ENCODE peak calls at places on chromosomes 6 and 20, in six cellular contexts. One of them, this sample, is unnamed.

GRCh38 chr20:63215101-63216040 is 560 bp downstream of the YTHDF1 start:
- DNase-seq in cardiac muscle cell: peak; percentile 44
- DNase-seq in PC-3: peak; percentile 53
- DNase-seq in GM23338: peak; percentile 78
- DNase-seq in Panc1: no peak
- DNase-seq in colonic mucosa: peak; percentile 45
- DNase-seq in this sample: no peak

GRCh38 chr20:18431206-18431605 is 35.6 kb downstream of the DZANK1 start:
- DNase-seq in PC-3: no peak
- DNase-seq in cardiac muscle cell: peak; percentile 81
- DNase-seq in GM23338: no peak
- DNase-seq in colonic mucosa: no peak
- DNase-seq in Panc1: no peak
- DNase-seq in this sample: no peak

GRCh38 chr20:62583424-62583920 is 58.8 kb upstream of the SLCO4A1 start:
- DNase-seq in colonic mucosa: no peak
- DNase-seq in GM23338: peak; percentile 52
- DNase-seq in cardiac muscle cell: no peak
- DNase-seq in PC-3: peak; percentile 19
- DNase-seq in Panc1: no peak
- DNase-seq in this sample: no peak

GRCh38 chr6:138219901-138220300 is 1.6 kb upstream of the PBOV1 start:
- DNase-seq in PC-3: no peak
- DNase-seq in cardiac muscle cell: no peak
- DNase-seq in Panc1: no peak
- DNase-seq in GM23338: no peak
- DNase-seq in colonic mucosa: no peak
- DNase-seq in this sample: no peak

GRCh38 chr6:112041535-112041934 is 12.4 kb upstream of the CCN6 start:
- DNase-seq in GM23338: peak; percentile 34
- DNase-seq in PC-3: no peak
- DNase-seq in cardiac muscle cell: no peak
- DNase-seq in colonic mucosa: no peak
- DNase-seq in Panc1: no peak
- DNase-seq in this sample: no peak

GRCh38 chr6:132511159-132511835 is 1.6 kb downstream of the STX7 start:
- DNase-seq in GM23338: no peak
- DNase-seq in cardiac muscle cell: no peak
- DNase-seq in PC-3: no peak
- DNase-seq in colonic mucosa: peak; percentile 32
- DNase-seq in Panc1: no peak
- DNase-seq in this sample: no peak

GRCh38 chr20:49276895-49277785 is 717 bp downstream of the ZNFX1 start:
- DNase-seq in cardiac muscle cell: no peak
- DNase-seq in GM23338: peak; percentile 35
- DNase-seq in Panc1: no peak
- DNase-seq in PC-3: peak; percentile 22
- DNase-seq in colonic mucosa: peak; percentile 50
- DNase-seq in this sample: peak; percentile 82

GRCh38 chr6:138403324-138403800 is 661 bp upstream of the HEBP2 start:
- DNase-seq in cardiac muscle cell: peak; percentile 37
- DNase-seq in Panc1: no peak
- DNase-seq in colonic mucosa: peak; percentile 41
- DNase-seq in GM23338: no peak
- DNase-seq in PC-3: no peak
- DNase-seq in this sample: no peak

GRCh38 chr20:51171141-51171540 is 148.2 kb upstream of the KCNG1 start:
- DNase-seq in GM23338: no peak
- DNase-seq in cardiac muscle cell: no peak
- DNase-seq in PC-3: no peak
- DNase-seq in Panc1: no peak
- DNase-seq in colonic mucosa: no peak
- DNase-seq in this sample: no peak

GRCh38 chr6:579339-579738 is 77.6 kb downstream of the HUS1B start:
- DNase-seq in Panc1: no peak
- DNase-seq in PC-3: peak; percentile 37
- DNase-seq in GM23338: no peak
- DNase-seq in colonic mucosa: no peak
- DNase-seq in cardiac muscle cell: peak; percentile 21
- DNase-seq in this sample: no peak

GRCh38 chr20:51529027-51529749 is 13.3 kb downstream of the NFATC2 start:
- DNase-seq in cardiac muscle cell: peak; percentile 50
- DNase-seq in PC-3: no peak
- DNase-seq in colonic mucosa: no peak
- DNase-seq in Panc1: no peak
- DNase-seq in GM23338: no peak
- DNase-seq in this sample: no peak

GRCh38 chr20:19252670-19253120 is 40.3 kb downstream of the SLC24A3 start:
- DNase-seq in GM23338: no peak
- DNase-seq in cardiac muscle cell: no peak
- DNase-seq in Panc1: no peak
- DNase-seq in PC-3: no peak
- DNase-seq in colonic mucosa: peak; percentile 35
- DNase-seq in this sample: no peak

GRCh38 chr20:39849664-39850063 is 839.4 kb downstream of the MAFB start:
- DNase-seq in cardiac muscle cell: peak; percentile 54
- DNase-seq in colonic mucosa: peak; percentile 54
- DNase-seq in Panc1: no peak
- DNase-seq in GM23338: no peak
- DNase-seq in PC-3: no peak
- DNase-seq in this sample: no peak

GRCh38 chr6:13494137-13494536 is 6.7 kb upstream of the GFOD1 start:
- DNase-seq in PC-3: no peak
- DNase-seq in cardiac muscle cell: no peak
- DNase-seq in GM23338: no peak
- DNase-seq in Panc1: no peak
- DNase-seq in colonic mucosa: no peak
- DNase-seq in this sample: no peak

GRCh38 chr6:25835442-25836283 is 3.8 kb upstream of the SLC17A1 start:
- DNase-seq in GM23338: peak; percentile 5
- DNase-seq in colonic mucosa: no peak
- DNase-seq in PC-3: no peak
- DNase-seq in Panc1: no peak
- DNase-seq in cardiac muscle cell: no peak
- DNase-seq in this sample: no peak

GRCh38 chr20:16290358-16290757 is 282.9 kb downstream of the KIF16B start:
- DNase-seq in GM23338: no peak
- DNase-seq in cardiac muscle cell: no peak
- DNase-seq in colonic mucosa: no peak
- DNase-seq in PC-3: no peak
- DNase-seq in Panc1: no peak
- DNase-seq in this sample: no peak

GRCh38 chr6:3484946-3485345 is 28.1 kb upstream of the SLC22A23 start:
- DNase-seq in cardiac muscle cell: no peak
- DNase-seq in GM23338: no peak
- DNase-seq in Panc1: no peak
- DNase-seq in colonic mucosa: no peak
- DNase-seq in PC-3: no peak
- DNase-seq in this sample: no peak

GRCh38 chr6:27296106-27296783 is 15.8 kb downstream of the POM121L2 start:
- DNase-seq in PC-3: peak; percentile 55
- DNase-seq in cardiac muscle cell: peak; percentile 73
- DNase-seq in GM23338: peak; percentile 90
- DNase-seq in colonic mucosa: no peak
- DNase-seq in Panc1: no peak
- DNase-seq in this sample: no peak

GRCh38 chr6:30598912-30599624 is 18.0 kb downstream of the PPP1R10 start:
- DNase-seq in GM23338: no peak
- DNase-seq in colonic mucosa: no peak
- DNase-seq in PC-3: no peak
- DNase-seq in Panc1: no peak
- DNase-seq in cardiac muscle cell: no peak
- DNase-seq in this sample: no peak

GRCh38 chr6:160455484-160456213 is 107.5 kb downstream of the SLC22A3 start:
- DNase-seq in colonic mucosa: peak; percentile 68
- DNase-seq in cardiac muscle cell: peak; percentile 67
- DNase-seq in Panc1: peak; percentile 28
- DNase-seq in GM23338: peak; percentile 77
- DNase-seq in PC-3: peak; percentile 64
- DNase-seq in this sample: peak; percentile 84

GRCh38 chr6:66948106-66948505 is 1241.1 kb upstream of the EYS start:
- DNase-seq in colonic mucosa: no peak
- DNase-seq in GM23338: no peak
- DNase-seq in Panc1: no peak
- DNase-seq in cardiac muscle cell: no peak
- DNase-seq in PC-3: peak; percentile 58
- DNase-seq in this sample: no peak
- TF ChIP-seq CTCF in colonic mucosa: no peak
- TF ChIP-seq CTCF in GM23338: no peak
- TF ChIP-seq CTCF in Panc1: no peak
- TF ChIP-seq CTCF in cardiac muscle cell: no peak
- TF ChIP-seq CTCF in PC-3: no peak
- TF ChIP-seq CTCF in this sample: no peak

DNA sequence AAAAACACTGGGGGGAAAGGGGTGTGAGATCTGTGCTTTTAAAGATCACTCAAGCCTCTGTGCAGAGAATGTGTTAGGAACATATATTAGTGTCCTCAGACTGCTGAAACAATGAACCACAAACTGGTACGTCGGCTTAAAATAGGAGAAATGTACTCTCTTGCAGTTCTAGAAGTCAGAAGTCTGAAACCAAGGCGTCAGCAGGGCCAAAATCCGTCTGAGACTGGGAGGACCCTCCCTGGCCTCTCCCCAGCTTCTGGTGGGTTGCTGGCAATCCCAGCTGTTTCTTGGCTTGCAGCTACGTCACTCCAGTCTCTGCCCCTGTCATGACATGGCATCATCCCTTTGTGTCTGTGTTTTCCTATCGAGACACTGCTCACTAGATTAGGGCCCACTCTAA is 3.9 kb downstream of the CDH26 start:
- DNase-seq in PC-3: no peak
- DNase-seq in Panc1: no peak
- DNase-seq in GM23338: no peak
- DNase-seq in colonic mucosa: no peak
- DNase-seq in cardiac muscle cell: no peak
- DNase-seq in this sample: no peak
- H3K27ac ChIP-seq in PC-3: no peak overlapping the region
- H3K27ac ChIP-seq in Panc1: no peak overlapping the region
- H3K27ac ChIP-seq in GM23338: no peak overlapping the region
- H3K27ac ChIP-seq in colonic mucosa: no peak overlapping the region
- H3K27ac ChIP-seq in cardiac muscle cell: no peak overlapping the region
- H3K27ac ChIP-seq in this sample: no peak overlapping the region

GRCh38 chr6:33822575-33823395 is 19.0 kb upstream of the MLN start:
- DNase-seq in GM23338: peak; percentile 89
- DNase-seq in colonic mucosa: no peak
- DNase-seq in Panc1: no peak
- DNase-seq in cardiac muscle cell: peak; percentile 39
- DNase-seq in PC-3: peak; percentile 52
- DNase-seq in this sample: no peak
- TF ChIP-seq CTCF in GM23338: peak; percentile 63
- TF ChIP-seq CTCF in colonic mucosa: no peak
- TF ChIP-seq CTCF in Panc1: no peak
- TF ChIP-seq CTCF in cardiac muscle cell: peak; percentile 31
- TF ChIP-seq CTCF in PC-3: peak; percentile 50
- TF ChIP-seq CTCF in this sample: no peak

GRCh38 chr6:37174515-37175331 is 4.8 kb downstream of the PIM1 start:
- DNase-seq in GM23338: peak; percentile 12
- DNase-seq in cardiac muscle cell: no peak
- DNase-seq in colonic mucosa: no peak
- DNase-seq in PC-3: no peak
- DNase-seq in Panc1: no peak
- DNase-seq in this sample: no peak

GRCh38 chr6:37177083-37177949 is 7.4 kb downstream of the PIM1 start:
- DNase-seq in cardiac muscle cell: no peak
- DNase-seq in GM23338: peak; percentile 41
- DNase-seq in PC-3: no peak
- DNase-seq in colonic mucosa: no peak
- DNase-seq in Panc1: no peak
- DNase-seq in this sample: no peak

GRCh38 chr6:37175332-37176267 is 5.6 kb downstream of the PIM1 start:
- DNase-seq in colonic mucosa: no peak
- DNase-seq in PC-3: no peak
- DNase-seq in cardiac muscle cell: no peak
- DNase-seq in Panc1: no peak
- DNase-seq in GM23338: peak; percentile 8
- DNase-seq in this sample: no peak

GRCh38 chr6:37177950-37178517 is 8.1 kb downstream of the PIM1 start:
- DNase-seq in Panc1: no peak
- DNase-seq in PC-3: no peak
- DNase-seq in colonic mucosa: no peak
- DNase-seq in cardiac muscle cell: no peak
- DNase-seq in GM23338: no peak
- DNase-seq in this sample: no peak

GRCh38 chr6:37176268-37177082 is 6.5 kb downstream of the PIM1 start:
- DNase-seq in GM23338: peak; percentile 62
- DNase-seq in Panc1: no peak
- DNase-seq in colonic mucosa: no peak
- DNase-seq in PC-3: no peak
- DNase-seq in cardiac muscle cell: no peak
- DNase-seq in this sample: no peak
- H3K27ac ChIP-seq in GM23338: peak overlapping the region; percentile 70
- H3K27ac ChIP-seq in Panc1: no peak overlapping the region
- H3K27ac ChIP-seq in colonic mucosa: no peak overlapping the region
- H3K27ac ChIP-seq in PC-3: no peak overlapping the region
- H3K27ac ChIP-seq in cardiac muscle cell: no peak overlapping the region
- H3K27ac ChIP-seq in this sample: no peak overlapping the region

DNA sequence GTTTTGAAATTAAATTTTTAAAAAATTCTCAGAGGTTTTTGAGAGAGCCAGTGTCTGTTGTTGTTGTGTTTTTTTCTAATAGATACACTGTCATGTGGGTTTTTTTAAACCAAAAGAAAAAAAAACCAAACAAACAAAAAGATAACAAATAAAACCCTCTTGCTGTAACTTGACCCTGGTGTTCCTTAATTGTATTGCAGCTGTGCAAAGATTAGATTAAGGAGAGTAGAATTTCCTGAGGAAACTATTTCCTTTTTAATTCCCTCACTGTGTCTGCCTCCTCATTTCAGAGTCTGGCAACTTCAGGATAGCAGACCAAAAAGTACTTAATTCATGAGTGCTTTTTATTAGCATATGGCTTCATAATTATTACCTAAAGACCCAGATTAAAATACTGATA is 281.9 kb downstream of the EPM2A start:
- DNase-seq in PC-3: no peak
- DNase-seq in cardiac muscle cell: no peak
- DNase-seq in GM23338: peak; percentile 47
- DNase-seq in colonic mucosa: no peak
- DNase-seq in Panc1: no peak
- DNase-seq in this sample: no peak
- TF ChIP-seq CTCF in PC-3: peak; percentile 18
- TF ChIP-seq CTCF in cardiac muscle cell: peak; percentile 18
- TF ChIP-seq CTCF in GM23338: no peak
- TF ChIP-seq CTCF in colonic mucosa: no peak
- TF ChIP-seq CTCF in Panc1: peak; percentile 22
- TF ChIP-seq CTCF in this sample: no peak

DNA sequence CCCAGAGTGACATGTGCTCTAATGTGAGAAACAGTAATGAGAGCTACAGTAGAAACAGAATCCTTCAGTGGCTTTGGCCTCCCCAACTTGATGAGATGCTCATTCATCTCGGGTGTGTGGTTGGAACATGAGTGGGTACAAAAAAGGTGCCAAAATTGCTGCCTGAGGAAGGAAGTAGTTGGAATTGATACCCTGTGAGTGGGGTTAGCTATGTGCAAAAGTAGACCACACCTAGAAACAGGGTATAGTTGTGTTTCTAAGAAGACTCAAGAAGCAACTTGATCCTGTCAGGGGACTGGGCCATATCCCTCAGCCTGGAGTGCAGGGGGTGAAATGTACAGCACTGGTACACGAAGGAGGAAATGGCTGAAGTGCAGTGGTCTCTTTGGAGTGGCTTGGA is 206.4 kb upstream of the SUPT3H start:
- DNase-seq in cardiac muscle cell: no peak
- DNase-seq in GM23338: no peak
- DNase-seq in PC-3: no peak
- DNase-seq in colonic mucosa: no peak
- DNase-seq in Panc1: no peak
- DNase-seq in this sample: no peak
- H3K27ac ChIP-seq in cardiac muscle cell: no peak overlapping the region
- H3K27ac ChIP-seq in GM23338: no peak overlapping the region
- H3K27ac ChIP-seq in PC-3: no peak overlapping the region
- H3K27ac ChIP-seq in colonic mucosa: no peak overlapping the region
- H3K27ac ChIP-seq in Panc1: no peak overlapping the region
- H3K27ac ChIP-seq in this sample: no peak overlapping the region

GRCh38 chr6:154277578-154278128 is 79.0 kb downstream of the IPCEF1 start:
- DNase-seq in colonic mucosa: no peak
- DNase-seq in Panc1: no peak
- DNase-seq in GM23338: no peak
- DNase-seq in PC-3: no peak
- DNase-seq in cardiac muscle cell: no peak
- DNase-seq in this sample: no peak
- TF ChIP-seq CTCF in colonic mucosa: no peak
- TF ChIP-seq CTCF in Panc1: peak; percentile 41
- TF ChIP-seq CTCF in GM23338: no peak
- TF ChIP-seq CTCF in PC-3: no peak
- TF ChIP-seq CTCF in cardiac muscle cell: no peak
- TF ChIP-seq CTCF in this sample: no peak

This sample was measured in coronary artery.